ENCODE peak calls at places on chromosomes 13 and 19, in seven cellular contexts. One of them, this sample, is unnamed.

GRCh38 chr19:18419195-18419698 is at the start of gene SSBP4:
- DNase-seq in tibial nerve: peak
- DNase-seq in cardiac muscle cell: peak
- DNase-seq in pancreas: peak
- DNase-seq in A549: no peak
- DNase-seq in WERI-Rb-1: peak
- DNase-seq in psoas muscle: peak
- DNase-seq in this sample: no peak

GRCh38 chr13:41259875-41260501 is 3.4 kb downstream of the MTRF1 start:
- DNase-seq in tibial nerve: no peak
- DNase-seq in cardiac muscle cell: no peak
- DNase-seq in pancreas: no peak
- DNase-seq in A549: no peak
- DNase-seq in WERI-Rb-1: no peak
- DNase-seq in psoas muscle: no peak
- DNase-seq in this sample: no peak

GRCh38 chr19:6527893-6528543 is 2.8 kb upstream of the TNFSF9 start:
- DNase-seq in tibial nerve: no peak
- DNase-seq in cardiac muscle cell: no peak
- DNase-seq in pancreas: no peak
- DNase-seq in A549: no peak
- DNase-seq in WERI-Rb-1: no peak
- DNase-seq in psoas muscle: no peak
- DNase-seq in this sample: no peak

GRCh38 chr13:77184455-77184854 is 142.4 kb downstream of the MYCBP2 start:
- DNase-seq in tibial nerve: no peak
- DNase-seq in cardiac muscle cell: no peak
- DNase-seq in pancreas: no peak
- DNase-seq in A549: no peak
- DNase-seq in WERI-Rb-1: no peak
- DNase-seq in psoas muscle: no peak
- DNase-seq in this sample: no peak

GRCh38 chr13:75468098-75468497 is 13.9 kb downstream of the TBC1D4 start:
- DNase-seq in tibial nerve: no peak
- DNase-seq in cardiac muscle cell: peak
- DNase-seq in pancreas: no peak
- DNase-seq in A549: no peak
- DNase-seq in WERI-Rb-1: no peak
- DNase-seq in psoas muscle: no peak
- DNase-seq in this sample: no peak

GRCh38 chr13:31063734-31064133 is 98.0 kb downstream of the HSPH1 start:
- DNase-seq in tibial nerve: no peak
- DNase-seq in cardiac muscle cell: no peak
- DNase-seq in pancreas: no peak
- DNase-seq in A549: no peak
- DNase-seq in WERI-Rb-1: no peak
- DNase-seq in psoas muscle: no peak
- DNase-seq in this sample: no peak

GRCh38 chr19:6564393-6564792 is 26.6 kb downstream of the CD70 start:
- DNase-seq in tibial nerve: no peak
- DNase-seq in cardiac muscle cell: peak
- DNase-seq in pancreas: no peak
- DNase-seq in A549: no peak
- DNase-seq in WERI-Rb-1: no peak
- DNase-seq in psoas muscle: no peak
- DNase-seq in this sample: no peak

GRCh38 chr13:40681341-40682051 is 15.1 kb upstream of the FOXO1 start:
- DNase-seq in tibial nerve: no peak
- DNase-seq in cardiac muscle cell: peak
- DNase-seq in pancreas: no peak
- DNase-seq in A549: no peak
- DNase-seq in WERI-Rb-1: no peak
- DNase-seq in psoas muscle: no peak
- DNase-seq in this sample: no peak

GRCh38 chr19:16470911-16471811 is 609 bp downstream of the EPS15L1 start:
- DNase-seq in tibial nerve: no peak
- DNase-seq in cardiac muscle cell: peak
- DNase-seq in pancreas: no peak
- DNase-seq in A549: no peak
- DNase-seq in WERI-Rb-1: no peak
- DNase-seq in psoas muscle: peak
- DNase-seq in this sample: no peak

GRCh38 chr13:77751513-77752456 is 54.3 kb downstream of the SLAIN1 start:
- DNase-seq in tibial nerve: peak
- DNase-seq in cardiac muscle cell: peak
- DNase-seq in pancreas: no peak
- DNase-seq in A549: peak
- DNase-seq in WERI-Rb-1: peak
- DNase-seq in psoas muscle: no peak
- DNase-seq in this sample: no peak

GRCh38 chr13:96900992-96901391 is 93.3 kb downstream of the OXGR1 start:
- DNase-seq in tibial nerve: no peak
- DNase-seq in cardiac muscle cell: no peak
- DNase-seq in pancreas: no peak
- DNase-seq in A549: no peak
- DNase-seq in WERI-Rb-1: no peak
- DNase-seq in psoas muscle: no peak
- DNase-seq in this sample: no peak

GRCh38 chr19:57664269-57665127 is 4.2 kb upstream of the ZSCAN4 start:
- DNase-seq in tibial nerve: no peak
- DNase-seq in cardiac muscle cell: peak
- DNase-seq in pancreas: peak
- DNase-seq in A549: peak
- DNase-seq in WERI-Rb-1: peak
- DNase-seq in psoas muscle: peak
- DNase-seq in this sample: peak

GRCh38 chr13:40146586-40147240 is 491.3 kb downstream of the COG6 start:
- DNase-seq in tibial nerve: no peak
- DNase-seq in cardiac muscle cell: no peak
- DNase-seq in pancreas: no peak
- DNase-seq in A549: no peak
- DNase-seq in WERI-Rb-1: no peak
- DNase-seq in psoas muscle: no peak
- DNase-seq in this sample: no peak

GRCh38 chr19:16051254-16052025 is 24.9 kb upstream of the TPM4 start:
- DNase-seq in tibial nerve: no peak
- DNase-seq in cardiac muscle cell: peak
- DNase-seq in pancreas: no peak
- DNase-seq in A549: no peak
- DNase-seq in WERI-Rb-1: no peak
- DNase-seq in psoas muscle: no peak
- DNase-seq in this sample: no peak

GRCh38 chr13:51291341-51291740 is 48.1 kb upstream of the SERPINE3 start:
- DNase-seq in tibial nerve: no peak
- DNase-seq in cardiac muscle cell: peak
- DNase-seq in pancreas: no peak
- DNase-seq in A549: no peak
- DNase-seq in WERI-Rb-1: no peak
- DNase-seq in psoas muscle: no peak
- DNase-seq in this sample: no peak

GRCh38 chr19:55447421-55448174 is 4.5 kb upstream of the SHISA7 start:
- DNase-seq in tibial nerve: no peak
- DNase-seq in cardiac muscle cell: peak
- DNase-seq in pancreas: no peak
- DNase-seq in A549: peak
- DNase-seq in WERI-Rb-1: no peak
- DNase-seq in psoas muscle: no peak
- DNase-seq in this sample: no peak

GRCh38 chr19:5686647-5687359 is 3.3 kb upstream of the RPL36 start:
- DNase-seq in tibial nerve: peak
- DNase-seq in cardiac muscle cell: peak
- DNase-seq in pancreas: peak
- DNase-seq in A549: peak
- DNase-seq in WERI-Rb-1: peak
- DNase-seq in psoas muscle: peak
- DNase-seq in this sample: peak

GRCh38 chr19:36604656-36605100 is 435 bp upstream of the ZNF382 start:
- DNase-seq in tibial nerve: peak
- DNase-seq in cardiac muscle cell: peak
- DNase-seq in pancreas: peak
- DNase-seq in A549: no peak
- DNase-seq in WERI-Rb-1: peak
- DNase-seq in psoas muscle: peak
- DNase-seq in this sample: peak

GRCh38 chr19:31120952-31121351 is 228.3 kb downstream of the TSHZ3 start:
- DNase-seq in tibial nerve: no peak
- DNase-seq in cardiac muscle cell: no peak
- DNase-seq in pancreas: no peak
- DNase-seq in A549: no peak
- DNase-seq in WERI-Rb-1: no peak
- DNase-seq in psoas muscle: no peak
- DNase-seq in this sample: no peak
- TF ChIP-seq CTCF in tibial nerve: no peak
- TF ChIP-seq CTCF in cardiac muscle cell: no peak
- TF ChIP-seq CTCF in pancreas: no peak
- TF ChIP-seq CTCF in A549: no peak
- TF ChIP-seq CTCF in WERI-Rb-1: no peak
- TF ChIP-seq CTCF in psoas muscle: no peak
- TF ChIP-seq CTCF in this sample: no peak

GRCh38 chr13:112692586-112692985 is 2.7 kb downstream of the ATP11A start:
- DNase-seq in tibial nerve: no peak
- DNase-seq in cardiac muscle cell: no peak
- DNase-seq in pancreas: no peak
- DNase-seq in A549: no peak
- DNase-seq in WERI-Rb-1: no peak
- DNase-seq in psoas muscle: no peak
- DNase-seq in this sample: no peak

GRCh38 chr13:112688560-112689497 is 1.0 kb upstream of the ATP11A start:
- DNase-seq in tibial nerve: peak
- DNase-seq in cardiac muscle cell: no peak
- DNase-seq in pancreas: no peak
- DNase-seq in A549: no peak
- DNase-seq in WERI-Rb-1: no peak
- DNase-seq in psoas muscle: no peak
- DNase-seq in this sample: peak

GRCh38 chr13:112692104-112692503 is 2.3 kb downstream of the ATP11A start:
- DNase-seq in tibial nerve: no peak
- DNase-seq in cardiac muscle cell: no peak
- DNase-seq in pancreas: no peak
- DNase-seq in A549: no peak
- DNase-seq in WERI-Rb-1: no peak
- DNase-seq in psoas muscle: no peak
- DNase-seq in this sample: no peak

GRCh38 chr13:112689498-112690241 is at the start of gene ATP11A:
- DNase-seq in tibial nerve: peak
- DNase-seq in cardiac muscle cell: peak
- DNase-seq in pancreas: peak
- DNase-seq in A549: peak
- DNase-seq in WERI-Rb-1: peak
- DNase-seq in psoas muscle: peak
- DNase-seq in this sample: peak

DNA sequence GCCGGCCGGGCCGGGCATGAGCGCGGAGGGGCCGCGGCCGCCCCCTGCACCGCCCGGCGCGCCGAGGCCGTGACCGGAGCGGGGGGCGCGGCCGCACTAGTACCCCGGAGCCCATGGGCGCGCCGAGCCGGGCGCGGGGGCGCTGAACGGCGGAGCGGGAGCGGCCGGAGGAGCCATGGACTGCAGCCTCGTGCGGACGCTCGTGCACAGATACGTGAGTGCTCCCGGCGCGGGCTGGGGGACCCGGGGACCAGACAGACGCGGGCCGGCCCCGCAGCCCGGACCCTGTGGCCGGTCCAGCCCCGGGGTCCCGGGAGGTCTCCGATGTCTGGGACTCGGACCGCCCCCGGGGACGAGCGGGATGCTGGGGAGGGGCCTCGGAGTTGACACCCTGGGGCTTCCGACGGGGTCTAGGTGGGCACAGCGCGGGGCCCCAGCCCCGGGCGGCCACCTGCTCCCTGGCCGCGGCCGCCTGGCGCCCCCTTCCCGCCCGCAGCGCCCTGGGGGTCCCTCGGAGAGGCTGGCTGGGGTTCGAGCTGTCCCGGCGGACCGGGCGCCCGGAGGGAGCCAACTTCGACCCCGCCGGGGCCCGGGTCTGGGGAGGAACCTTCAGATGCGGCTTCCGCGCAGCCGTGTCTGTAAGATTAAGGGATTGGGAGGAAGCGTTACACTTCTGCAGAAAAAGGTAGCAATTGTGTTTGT is 555 bp downstream of the ATP11A start:
- DNase-seq in tibial nerve: no peak
- DNase-seq in cardiac muscle cell: peak
- DNase-seq in pancreas: peak
- DNase-seq in A549: peak
- DNase-seq in WERI-Rb-1: peak
- DNase-seq in psoas muscle: peak
- DNase-seq in this sample: no peak
- H3K27ac ChIP-seq in tibial nerve: peak
- H3K27ac ChIP-seq in cardiac muscle cell: peak
- H3K27ac ChIP-seq in pancreas: peak
- H3K27ac ChIP-seq in A549: peak
- H3K27ac ChIP-seq in WERI-Rb-1: peak
- H3K27ac ChIP-seq in psoas muscle: peak
- H3K27ac ChIP-seq in this sample: peak

GRCh38 chr13:27341616-27342015 is 71.0 kb downstream of the RASL11A start:
- DNase-seq in tibial nerve: no peak
- DNase-seq in cardiac muscle cell: peak
- DNase-seq in pancreas: no peak
- DNase-seq in A549: no peak
- DNase-seq in WERI-Rb-1: no peak
- DNase-seq in psoas muscle: no peak
- DNase-seq in this sample: no peak

GRCh38 chr13:27338816-27339215 is 68.2 kb downstream of the RASL11A start:
- DNase-seq in tibial nerve: no peak
- DNase-seq in cardiac muscle cell: no peak
- DNase-seq in pancreas: no peak
- DNase-seq in A549: no peak
- DNase-seq in WERI-Rb-1: no peak
- DNase-seq in psoas muscle: no peak
- DNase-seq in this sample: no peak

GRCh38 chr13:27338207-27338606 is 67.6 kb downstream of the RASL11A start:
- DNase-seq in tibial nerve: no peak
- DNase-seq in cardiac muscle cell: no peak
- DNase-seq in pancreas: no peak
- DNase-seq in A549: no peak
- DNase-seq in WERI-Rb-1: no peak
- DNase-seq in psoas muscle: no peak
- DNase-seq in this sample: no peak

GRCh38 chr13:27336005-27336673 is 65.5 kb downstream of the RASL11A start:
- DNase-seq in tibial nerve: no peak
- DNase-seq in cardiac muscle cell: peak
- DNase-seq in pancreas: no peak
- DNase-seq in A549: no peak
- DNase-seq in WERI-Rb-1: peak
- DNase-seq in psoas muscle: no peak
- DNase-seq in this sample: no peak

GRCh38 chr13:27339299-27339698 is 68.7 kb downstream of the RASL11A start:
- DNase-seq in tibial nerve: peak
- DNase-seq in cardiac muscle cell: peak
- DNase-seq in pancreas: no peak
- DNase-seq in A549: peak
- DNase-seq in WERI-Rb-1: peak
- DNase-seq in psoas muscle: no peak
- DNase-seq in this sample: no peak
- TF ChIP-seq CTCF in tibial nerve: peak
- TF ChIP-seq CTCF in cardiac muscle cell: peak
- TF ChIP-seq CTCF in pancreas: no peak
- TF ChIP-seq CTCF in A549: peak
- TF ChIP-seq CTCF in WERI-Rb-1: peak
- TF ChIP-seq CTCF in psoas muscle: peak
- TF ChIP-seq CTCF in this sample: peak

DNA sequence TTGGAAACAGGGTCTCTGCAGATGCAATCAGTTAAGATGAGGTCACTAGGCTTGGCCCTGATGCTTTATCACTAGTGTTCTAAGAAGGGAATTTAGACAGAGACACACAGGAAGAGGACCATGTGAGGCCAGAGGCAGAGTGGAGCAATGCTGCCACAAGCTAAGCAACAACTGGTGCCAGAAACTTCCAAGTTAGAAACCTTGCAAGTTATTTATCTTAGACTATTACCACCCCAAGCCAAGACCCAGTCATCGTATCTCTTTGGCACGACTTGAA is 81.1 kb downstream of the DOCK9 start:
- DNase-seq in tibial nerve: no peak
- DNase-seq in cardiac muscle cell: no peak
- DNase-seq in pancreas: no peak
- DNase-seq in A549: no peak
- DNase-seq in WERI-Rb-1: no peak
- DNase-seq in psoas muscle: no peak
- DNase-seq in this sample: no peak
- H3K27ac ChIP-seq in tibial nerve: no peak
- H3K27ac ChIP-seq in cardiac muscle cell: no peak
- H3K27ac ChIP-seq in pancreas: no peak
- H3K27ac ChIP-seq in A549: no peak
- H3K27ac ChIP-seq in WERI-Rb-1: no peak
- H3K27ac ChIP-seq in psoas muscle: no peak
- H3K27ac ChIP-seq in this sample: no peak

This sample was measured in ascending aorta.